ENCODE peak calls at places on chromosome 14, in eight cellular contexts. N is left ventricle myocardium inferior, R is Karpas-422, I is body of pancreas, C is aorta, A is HCT116, M is stomach, Q is MG63. S is an unnamed sample. For H3K9me3, the result is how much of the 10 kb centered on the place peaks cover.

GRCh38 chr14:104292084-104292970 is 153.9 kb downstream of the KIF26A start:
- DNase-seq in N (peak), R (no peak), I (no peak), C (peak), A (no peak), M (no peak), Q (no peak), S (peak)

GRCh38 chr14:62081012-62081612 is 318.9 kb downstream of the SNAPC1 start:
- DNase-seq in N (no peak), R (peak), I (no peak), C (no peak), A (no peak), M (no peak), Q (no peak), S (no peak)

GRCh38 chr14:77579065-77579464 is 37.4 kb downstream of the SPTLC2 start:
- DNase-seq in N (no peak), R (no peak), I (no peak), C (no peak), A (no peak), M (no peak), Q (no peak), S (no peak)

GRCh38 chr14:61296707-61297502 is 15.8 kb upstream of the TMEM30B start:
- DNase-seq in N (no peak), R (peak), I (peak), C (no peak), A (peak), M (no peak), Q (no peak), S (no peak)

GRCh38 chr14:53509227-53509822 is 356.2 kb upstream of the DDHD1 start:
- DNase-seq in N (peak), R (no peak), I (peak), C (no peak), A (no peak), M (no peak), Q (peak), S (no peak)

GRCh38 chr14:63046339-63047268 is 1.3 kb upstream of the KCNH5 start:
- DNase-seq in N (no peak), R (no peak), I (no peak), C (peak), A (no peak), M (no peak), Q (no peak), S (no peak)

GRCh38 chr14:104800600-104801283 is at the start of gene ZBTB42:
- DNase-seq in N (peak), R (peak), I (peak), C (peak), A (no peak), M (peak), Q (peak), S (peak)

GRCh38 chr14:100012928-100013327 is 52.3 kb upstream of the EVL start:
- DNase-seq in N (no peak), R (no peak), I (no peak), C (no peak), A (no peak), M (no peak), Q (no peak), S (no peak)

GRCh38 chr14:64773046-64773445 is 68.8 kb downstream of the PLEKHG3 start:
- DNase-seq in N (no peak), R (no peak), I (no peak), C (no peak), A (no peak), M (no peak), Q (no peak), S (no peak)

GRCh38 chr14:61280526-61281185 is 482 bp downstream of the TMEM30B start:
- DNase-seq in N (peak), R (no peak), I (peak), C (peak), A (no peak), M (peak), Q (no peak), S (peak)

GRCh38 chr14:68779761-68780323 is 13.0 kb downstream of the ZFP36L1 start:
- DNase-seq in N (no peak), R (no peak), I (no peak), C (no peak), A (peak), M (peak), Q (no peak), S (no peak)

GRCh38 chr14:68249534-68250517 is 430.2 kb downstream of the RAD51B start:
- DNase-seq in N (no peak), R (no peak), I (no peak), C (no peak), A (peak), M (no peak), Q (no peak), S (no peak)

DNA sequence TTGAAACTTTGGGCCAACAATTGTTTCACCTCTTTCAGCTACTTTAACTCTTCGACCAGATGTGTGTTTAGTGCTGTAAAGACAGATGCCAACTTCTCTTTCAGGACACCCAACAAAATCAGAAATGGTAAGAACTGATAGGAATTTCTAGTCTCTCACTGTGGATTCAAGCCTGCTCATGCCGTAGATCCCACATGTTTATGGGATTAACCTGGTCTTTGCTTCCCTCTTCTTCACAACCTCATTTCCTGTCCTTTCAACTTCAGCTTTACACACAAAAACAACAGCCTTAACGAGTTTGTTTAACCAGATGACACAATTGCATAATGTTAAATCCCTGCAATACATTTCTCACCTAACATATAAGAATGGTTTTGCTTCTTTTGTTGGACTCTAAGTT is 1031.9 kb upstream of the LRFN5 start:
- DNase-seq in N (no peak), R (no peak), I (no peak), C (no peak), A (no peak), M (no peak), Q (no peak), S (no peak)
- H3K9me3 ChIP-seq in N (under half), R (half or more), I (under half), C (under half), A (under half), M (under half), Q (under half), S (under half)

GRCh38 chr14:98507269-98507668 is 764.7 kb downstream of the BCL11B start:
- DNase-seq in N (no peak), R (no peak), I (no peak), C (no peak), A (no peak), M (no peak), Q (no peak), S (no peak)
- H3K9me3 ChIP-seq in N (under half), R (under half), I (under half), C (under half), A (under half), M (under half), Q (under half), S (under half)

GRCh38 chr14:73719791-73720190 is 5.6 kb upstream of the PNMA1 start:
- DNase-seq in N (no peak), R (no peak), I (no peak), C (no peak), A (no peak), M (no peak), Q (no peak), S (no peak)

GRCh38 chr14:73719361-73719760 is 5.2 kb upstream of the PNMA1 start:
- DNase-seq in N (no peak), R (no peak), I (no peak), C (no peak), A (no peak), M (no peak), Q (no peak), S (no peak)

GRCh38 chr14:73718742-73719251 is 4.6 kb upstream of the PNMA1 start:
- DNase-seq in N (no peak), R (no peak), I (no peak), C (peak), A (no peak), M (no peak), Q (no peak), S (no peak)

GRCh38 chr14:73717247-73717646 is 3.1 kb upstream of the PNMA1 start:
- DNase-seq in N (no peak), R (no peak), I (no peak), C (no peak), A (no peak), M (no peak), Q (no peak), S (no peak)

GRCh38 chr14:73717998-73718741 is 4.0 kb upstream of the PNMA1 start:
- DNase-seq in N (no peak), R (no peak), I (peak), C (peak), A (no peak), M (no peak), Q (no peak), S (no peak)
- H3K9me3 ChIP-seq in N (under half), R (under half), I (under half), C (under half), A (under half), M (under half), Q (under half), S (under half)

GRCh38 chr14:106585692-106586091 is 1059.3 kb downstream of the TMEM121 start:
- DNase-seq in N (no peak), R (no peak), I (no peak), C (no peak), A (no peak), M (no peak), Q (no peak), S (no peak)
- H3K9me3 ChIP-seq in N (under half), R (under half), I (under half), C (under half), A (under half), M (under half), Q (under half), S (under half)

DNA sequence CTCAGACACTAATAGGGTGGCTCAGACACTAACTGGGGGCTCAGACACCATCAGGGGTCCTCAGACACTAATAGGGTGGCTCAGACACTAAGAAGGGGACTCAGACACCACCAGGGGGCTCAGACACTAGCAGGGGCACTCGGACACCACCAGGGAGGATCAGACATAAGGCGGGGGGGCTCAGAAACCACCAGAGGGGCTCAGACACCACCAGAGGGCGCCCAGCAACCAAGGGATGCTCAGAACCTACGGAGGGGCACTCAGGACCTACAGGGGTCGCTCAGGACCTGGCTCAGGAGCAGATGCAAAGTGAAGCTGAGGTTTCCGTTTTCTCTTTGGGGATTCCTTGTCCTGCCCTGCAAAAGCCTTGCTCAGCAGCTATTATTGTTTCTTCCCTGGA is 448.5 kb downstream of the TMEM121 start:
- DNase-seq in N (no peak), R (peak), I (no peak), C (no peak), A (peak), M (no peak), Q (peak), S (no peak)
- H3K9me3 ChIP-seq in N (under half), R (under half), I (under half), C (under half), A (under half), M (under half), Q (under half), S (under half)

GRCh38 chr14:84454114-84454513 is 1075.8 kb upstream of the FLRT2 start:
- DNase-seq in N (no peak), R (no peak), I (no peak), C (no peak), A (no peak), M (no peak), Q (no peak), S (no peak)

GRCh38 chr14:84453541-84453940 is 1076.4 kb upstream of the FLRT2 start:
- DNase-seq in N (no peak), R (no peak), I (no peak), C (no peak), A (no peak), M (no peak), Q (no peak), S (no peak)

DNA sequence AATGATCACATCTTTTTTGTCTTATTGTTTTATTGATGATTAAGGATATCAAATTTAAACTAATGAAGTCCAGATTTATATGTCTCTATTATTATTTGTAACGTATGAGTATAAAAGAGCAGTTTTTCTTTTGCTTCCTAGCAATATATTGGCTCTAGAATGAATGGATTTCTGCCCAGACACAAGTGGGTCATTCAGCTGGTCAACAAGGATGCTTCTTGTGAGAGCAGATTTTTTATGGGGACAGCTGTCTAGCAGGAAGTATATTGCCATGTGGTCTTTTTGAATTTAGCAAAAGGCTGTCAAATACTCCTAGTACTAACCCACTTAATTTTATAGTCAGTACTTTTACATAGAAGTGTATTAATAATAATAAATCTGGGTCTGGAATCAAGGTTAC is 1071.1 kb upstream of the FLRT2 start:
- DNase-seq in N (no peak), R (no peak), I (no peak), C (no peak), A (no peak), M (no peak), Q (no peak), S (no peak)
- H3K9me3 ChIP-seq in N (under half), R (under half), I (under half), C (under half), A (under half), M (under half), Q (under half), S (under half)